ENCODE peak calls at places on chromosomes 2 and 18, in four cellular contexts. X, Y, I and R are unnamed samples.
A peak's percentile ranks its signal among the peaks of the same experiment; 100 is the strongest.

GRCh38 chr2:231124833-231125232 is at the start of gene HTR2B:
- DNase-seq in X (peak; percentile 35), Y (peak; percentile 49), I (no peak), R (no peak)

GRCh38 chr2:17571681-17572080 is 31.2 kb downstream of the VSNL1 start:
- DNase-seq in X (no peak), Y (no peak), I (no peak), R (no peak)

GRCh38 chr2:199070550-199070949 is 387.2 kb downstream of the SATB2 start:
- DNase-seq in X (no peak), Y (no peak), I (no peak), R (no peak)

GRCh38 chr2:162233197-162233596 is 10.0 kb downstream of the FAP start:
- DNase-seq in X (peak; percentile 76), Y (no peak), I (no peak), R (no peak)

GRCh38 chr18:42730272-42730671 is 385.2 kb downstream of the RIT2 start:
- DNase-seq in X (no peak), Y (peak; percentile 27), I (no peak), R (no peak)

GRCh38 chr2:113757059-113757657 is 716 bp upstream of the SLC35F5 start:
- DNase-seq in X (no peak), Y (no peak), I (no peak), R (no peak)

GRCh38 chr2:130756041-130756720 is 841 bp downstream of the AMER3 start:
- DNase-seq in X (no peak), Y (peak; percentile 77), I (peak; percentile 23), R (peak; percentile 69)

GRCh38 chr18:42413870-42414269 is 458.8 kb downstream of the PIK3C3 start:
- DNase-seq in X (no peak), Y (no peak), I (no peak), R (no peak)

GRCh38 chr2:26495705-26496271 is 17.9 kb upstream of the OTOF start:
- DNase-seq in X (no peak), Y (peak; percentile 65), I (no peak), R (peak; percentile 52)

GRCh38 chr2:4903676-4904348 is 788.4 kb upstream of the SOX11 start:
- DNase-seq in X (no peak), Y (no peak), I (no peak), R (no peak)

GRCh38 chr2:97742381-97742847 is 29.0 kb downstream of the ZAP70 start:
- DNase-seq in X (no peak), Y (no peak), I (no peak), R (no peak)

GRCh38 chr2:171553858-171554257 is 31.6 kb downstream of the CYBRD1 start:
- DNase-seq in X (no peak), Y (peak; percentile 39), I (no peak), R (peak; percentile 38)

GRCh38 chr2:23520256-23520655 is 135.3 kb downstream of the KLHL29 start:
- DNase-seq in X (no peak), Y (peak; percentile 45), I (no peak), R (no peak)

GRCh38 chr2:219003267-219003634 is 10.0 kb upstream of the CRYBA2 start:
- DNase-seq in X (no peak), Y (no peak), I (no peak), R (no peak)

GRCh38 chr2:159086332-159086731 is 117.9 kb downstream of the TANC1 start:
- DNase-seq in X (no peak), Y (no peak), I (no peak), R (no peak)

DNA sequence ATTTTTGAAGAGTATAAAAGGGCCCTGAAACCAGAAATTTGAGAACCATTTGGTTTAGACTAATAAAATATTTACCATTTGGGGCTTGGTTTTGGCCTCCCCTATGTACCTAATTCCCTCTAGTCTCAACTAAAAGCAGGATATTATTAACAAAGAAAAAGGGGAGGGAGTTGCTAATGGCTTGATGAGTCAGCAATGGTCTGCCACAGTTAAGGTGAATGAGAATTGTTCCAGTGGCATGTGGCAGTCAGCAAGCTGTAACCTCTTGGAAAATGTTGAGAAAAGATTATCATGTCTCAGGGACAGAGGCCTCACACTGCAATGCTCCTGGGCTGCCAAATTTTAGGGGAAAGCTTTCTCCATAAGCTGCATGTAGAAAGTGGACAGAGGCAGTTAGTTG is 20.1 kb upstream of the SLC39A10 start:
- DNase-seq in X (peak; percentile 25), Y (peak; percentile 83), I (no peak), R (no peak)
- H4K5ac ChIP-seq in X (no peak overlapping the region), Y (no peak overlapping the region), I (peak overlapping the region; percentile 53), R (peak overlapping the region; percentile 8)

DNA sequence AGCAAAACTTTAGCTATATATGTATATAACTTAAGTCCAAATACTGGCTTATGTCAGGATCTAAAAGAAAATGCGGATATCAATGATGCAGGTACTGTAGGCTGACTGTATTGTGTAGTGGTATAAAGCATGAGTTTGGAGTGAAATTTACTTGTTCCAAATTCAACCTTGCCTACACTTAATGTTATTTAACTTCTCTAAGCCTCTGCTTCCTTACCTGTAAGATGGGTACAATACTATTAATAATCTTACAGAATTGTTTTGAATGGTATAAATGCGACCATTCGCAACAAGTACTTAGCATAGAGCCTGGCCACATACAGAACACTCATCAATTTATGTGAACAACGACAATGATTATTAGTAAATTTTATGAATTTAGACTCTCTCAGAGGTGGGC is 62.4 kb downstream of the SPRED2 start:
- DNase-seq in X (no peak), Y (no peak), I (no peak), R (no peak)
- H4K5ac ChIP-seq in X (no peak overlapping the region), Y (no peak overlapping the region), I (no peak overlapping the region), R (no peak overlapping the region)

GRCh38 chr2:135125940-135126339 is 73.8 kb downstream of the RAB3GAP1 start:
- DNase-seq in X (no peak), Y (no peak), I (no peak), R (no peak)
- H4K5ac ChIP-seq in X (no peak overlapping the region), Y (no peak overlapping the region), I (no peak overlapping the region), R (no peak overlapping the region)

DNA sequence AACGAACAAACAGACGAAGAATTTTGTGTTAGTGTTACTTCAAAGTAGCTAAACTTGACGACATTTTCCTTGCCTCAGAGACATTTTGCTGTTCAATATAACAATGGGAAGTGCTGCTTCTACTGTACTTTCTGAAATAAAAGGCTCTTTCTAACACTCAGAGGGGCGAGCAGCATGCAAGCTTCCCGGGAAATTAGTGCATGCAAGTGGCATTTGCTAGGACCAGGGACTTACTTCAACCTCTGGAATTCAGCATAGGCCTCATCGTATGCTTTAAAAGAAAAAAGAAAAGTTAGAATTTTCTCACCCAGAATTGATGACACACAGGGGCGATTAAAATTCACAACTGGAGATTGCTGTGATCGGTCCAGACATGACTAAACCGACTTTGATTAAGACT is 62.5 kb upstream of the LPIN2 start:
- DNase-seq in X (no peak), Y (peak; percentile 41), I (no peak), R (no peak)
- H4K5ac ChIP-seq in X (no peak overlapping the region), Y (no peak overlapping the region), I (no peak overlapping the region), R (no peak overlapping the region)

GRCh38 chr2:168343586-168343985 is 96.2 kb upstream of the STK39 start:
- DNase-seq in X (peak; percentile 41), Y (no peak), I (no peak), R (no peak)

GRCh38 chr2:168346725-168347477 is 99.5 kb upstream of the STK39 start:
- DNase-seq in X (peak; percentile 63), Y (peak; percentile 78), I (peak; percentile 33), R (peak; percentile 69)

GRCh38 chr2:168344706-168345105 is 97.3 kb upstream of the STK39 start:
- DNase-seq in X (no peak), Y (no peak), I (no peak), R (no peak)

GRCh38 chr2:168348076-168348475 is 100.7 kb upstream of the STK39 start:
- DNase-seq in X (peak; percentile 24), Y (peak; percentile 92), I (no peak), R (peak; percentile 81)

DNA sequence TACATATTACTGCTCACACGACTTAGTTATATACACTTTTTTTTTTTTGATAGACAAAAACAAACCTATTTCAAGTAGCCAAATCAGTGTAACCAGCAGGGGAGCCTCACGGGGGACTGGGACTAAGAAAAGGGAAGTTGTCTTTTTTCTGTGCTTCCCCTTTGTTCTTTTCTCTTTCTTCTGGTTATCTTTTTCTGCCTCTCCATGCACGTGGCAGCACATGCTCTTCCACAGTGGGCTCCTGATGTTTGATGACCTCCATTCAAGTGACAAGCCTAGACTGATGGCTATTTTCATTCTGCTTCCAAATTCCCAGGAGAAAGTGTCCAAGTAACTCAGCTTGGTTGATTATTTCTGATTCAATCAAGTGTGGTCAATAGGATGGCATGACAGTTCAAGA is 98.2 kb upstream of the STK39 start:
- DNase-seq in X (no peak), Y (no peak), I (no peak), R (no peak)
- H4K5ac ChIP-seq in X (no peak overlapping the region), Y (no peak overlapping the region), I (no peak overlapping the region), R (no peak overlapping the region)

DNA sequence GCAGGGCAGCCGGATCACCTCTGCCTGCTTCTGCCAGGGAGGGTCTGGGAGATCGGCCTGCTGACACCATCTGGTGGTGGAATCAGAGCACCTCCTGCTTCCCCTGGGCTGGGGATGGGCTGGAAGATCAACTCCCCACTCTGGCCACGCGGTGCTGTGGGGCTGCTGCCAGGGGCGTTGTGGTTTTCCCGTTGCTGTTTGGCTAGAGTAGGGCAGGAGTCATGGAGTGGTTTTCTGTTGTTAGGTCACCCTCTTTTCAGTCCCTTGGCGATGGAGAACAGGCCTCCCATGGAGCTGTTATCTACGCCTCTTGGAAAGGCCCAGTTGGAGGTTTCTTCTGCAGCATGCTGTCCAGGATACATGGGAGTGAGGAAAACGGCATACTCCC is 15.2 kb downstream of the BCL2L11 start:
- DNase-seq in X (peak; percentile 40), Y (peak; percentile 61), I (no peak), R (peak; percentile 55)
- H4K5ac ChIP-seq in X (no peak overlapping the region), Y (no peak overlapping the region), I (no peak overlapping the region), R (no peak overlapping the region)

GRCh38 chr18:62211323-62211828 is 24.3 kb downstream of the RELCH start:
- DNase-seq in X (no peak), Y (no peak), I (no peak), R (no peak)
- H4K5ac ChIP-seq in X (no peak overlapping the region), Y (no peak overlapping the region), I (no peak overlapping the region), R (no peak overlapping the region)

GRCh38 chr18:78871631-78872030 is 108.0 kb upstream of the SALL3 start:
- DNase-seq in X (no peak), Y (no peak), I (no peak), R (no peak)
- H4K5ac ChIP-seq in X (no peak overlapping the region), Y (no peak overlapping the region), I (no peak overlapping the region), R (no peak overlapping the region)

DNA sequence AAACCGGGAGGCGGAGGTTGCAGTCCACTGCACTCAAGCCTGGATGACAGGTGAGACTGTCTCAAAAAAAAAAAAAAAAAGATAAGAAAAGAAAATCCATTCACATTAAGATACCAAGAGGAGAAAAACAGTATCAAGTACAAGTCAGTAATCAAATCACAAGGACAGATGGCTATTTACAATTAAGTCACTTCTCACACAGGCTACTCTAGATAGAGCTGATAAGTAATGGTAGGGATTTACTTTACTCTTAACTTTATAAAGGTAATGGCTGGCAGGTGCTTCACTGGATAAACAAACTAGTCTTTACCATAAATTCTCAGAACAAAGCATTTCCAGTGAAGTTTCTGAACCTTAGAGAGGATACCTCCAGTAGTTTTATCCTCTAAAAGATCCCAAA is 11.5 kb downstream of the SF3B1 start:
- DNase-seq in X (no peak), Y (no peak), I (no peak), R (no peak)
- H4K5ac ChIP-seq in X (no peak overlapping the region), Y (no peak overlapping the region), I (no peak overlapping the region), R (no peak overlapping the region)

DNA sequence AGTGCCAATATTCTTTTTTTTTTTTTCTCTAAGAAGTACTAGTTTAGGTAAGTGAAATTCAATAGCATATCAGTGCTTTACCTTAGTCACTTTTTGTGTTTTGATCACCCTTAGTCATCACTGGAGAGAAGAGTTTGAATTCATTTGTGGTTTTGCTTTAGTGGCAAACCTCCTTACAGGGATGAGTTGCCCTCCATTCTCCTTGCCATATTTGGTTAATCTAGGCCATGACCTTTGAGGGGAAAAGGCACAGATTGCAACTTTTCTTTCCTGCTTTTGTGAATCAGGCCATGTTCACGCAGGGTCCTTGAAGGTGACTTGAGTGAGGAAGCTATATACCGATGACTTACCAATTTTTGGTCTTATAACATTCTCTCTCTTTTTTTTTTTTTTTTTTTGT is 34.4 kb downstream of the PLEKHA3 start:
- DNase-seq in X (peak; percentile 80), Y (no peak), I (no peak), R (no peak)
- H4K5ac ChIP-seq in X (no peak overlapping the region), Y (no peak overlapping the region), I (no peak overlapping the region), R (no peak overlapping the region)